ENCODE peak calls at places on chromosomes 16 and 17, in nine cellular contexts. One of them, this sample, is unnamed.

GRCh38 chr16:82088483-82088882 is 53.4 kb downstream of the HSD17B2 start:
- ATAC-seq in CD4-positive, CD25-positive, alpha-beta regulatory T cell: no peak
- ATAC-seq in heart right ventricle: no peak
- ATAC-seq in activated CD8-positive, alpha-beta T cell treated with anti-CD3 and anti-CD28 coated beads, Interleukin-2, amount 10 ng/mL, durations not matched to agents 7 days and 5 days: no peak
- ATAC-seq in K562: no peak
- ATAC-seq in A549: no peak
- ATAC-seq in omental fat pad: peak; percentile 73
- ATAC-seq in stimulated activated naive CD8-positive, alpha-beta T cell treated with anti-CD3 and anti-CD28 coated beads, Interleukin-15, Interleukin-2, amounts not matched to agents 100 U/mL and 50 U/mL, for 24 hours: no peak
- ATAC-seq in foreskin keratinocyte: no peak
- ATAC-seq in this sample: no peak

GRCh38 chr17:35587074-35587961 is at the start of gene AP2B1:
- ATAC-seq in activated CD8-positive, alpha-beta T cell treated with anti-CD3 and anti-CD28 coated beads, Interleukin-2, amount 10 ng/mL, durations not matched to agents 7 days and 5 days: peak; percentile 99
- ATAC-seq in stimulated activated naive CD8-positive, alpha-beta T cell treated with anti-CD3 and anti-CD28 coated beads, Interleukin-15, Interleukin-2, amounts not matched to agents 100 U/mL and 50 U/mL, for 24 hours: peak; percentile 98
- ATAC-seq in omental fat pad: peak; percentile 98
- ATAC-seq in CD4-positive, CD25-positive, alpha-beta regulatory T cell: peak; percentile 99
- ATAC-seq in K562: peak; percentile 90
- ATAC-seq in foreskin keratinocyte: peak; percentile 88
- ATAC-seq in A549: peak; percentile 91
- ATAC-seq in heart right ventricle: peak; percentile 98
- ATAC-seq in this sample: peak; percentile 98

GRCh38 chr16:15643453-15644305 is 725 bp upstream of the MARF1 start:
- ATAC-seq in activated CD8-positive, alpha-beta T cell treated with anti-CD3 and anti-CD28 coated beads, Interleukin-2, amount 10 ng/mL, durations not matched to agents 7 days and 5 days: peak; percentile 18
- ATAC-seq in heart right ventricle: peak; percentile 87
- ATAC-seq in A549: peak; percentile 76
- ATAC-seq in stimulated activated naive CD8-positive, alpha-beta T cell treated with anti-CD3 and anti-CD28 coated beads, Interleukin-15, Interleukin-2, amounts not matched to agents 100 U/mL and 50 U/mL, for 24 hours: no peak
- ATAC-seq in K562: peak; percentile 32
- ATAC-seq in omental fat pad: no peak
- ATAC-seq in CD4-positive, CD25-positive, alpha-beta regulatory T cell: no peak
- ATAC-seq in foreskin keratinocyte: no peak
- ATAC-seq in this sample: peak; percentile 60

GRCh38 chr16:57962046-57962445 is 8.9 kb downstream of the CNGB1 start:
- ATAC-seq in K562: no peak
- ATAC-seq in heart right ventricle: no peak
- ATAC-seq in activated CD8-positive, alpha-beta T cell treated with anti-CD3 and anti-CD28 coated beads, Interleukin-2, amount 10 ng/mL, durations not matched to agents 7 days and 5 days: no peak
- ATAC-seq in CD4-positive, CD25-positive, alpha-beta regulatory T cell: no peak
- ATAC-seq in omental fat pad: no peak
- ATAC-seq in stimulated activated naive CD8-positive, alpha-beta T cell treated with anti-CD3 and anti-CD28 coated beads, Interleukin-15, Interleukin-2, amounts not matched to agents 100 U/mL and 50 U/mL, for 24 hours: no peak
- ATAC-seq in foreskin keratinocyte: no peak
- ATAC-seq in A549: no peak
- ATAC-seq in this sample: no peak

GRCh38 chr16:15434079-15434424 is 336 bp upstream of the BMERB1 start:
- ATAC-seq in heart right ventricle: peak; percentile 25
- ATAC-seq in foreskin keratinocyte: no peak
- ATAC-seq in omental fat pad: peak; percentile 13
- ATAC-seq in stimulated activated naive CD8-positive, alpha-beta T cell treated with anti-CD3 and anti-CD28 coated beads, Interleukin-15, Interleukin-2, amounts not matched to agents 100 U/mL and 50 U/mL, for 24 hours: no peak
- ATAC-seq in K562: no peak
- ATAC-seq in activated CD8-positive, alpha-beta T cell treated with anti-CD3 and anti-CD28 coated beads, Interleukin-2, amount 10 ng/mL, durations not matched to agents 7 days and 5 days: peak; percentile 21
- ATAC-seq in A549: no peak
- ATAC-seq in CD4-positive, CD25-positive, alpha-beta regulatory T cell: no peak
- ATAC-seq in this sample: peak; percentile 44

GRCh38 chr17:31823014-31823413 is 36.0 kb downstream of the COPRS start:
- ATAC-seq in A549: no peak
- ATAC-seq in foreskin keratinocyte: no peak
- ATAC-seq in activated CD8-positive, alpha-beta T cell treated with anti-CD3 and anti-CD28 coated beads, Interleukin-2, amount 10 ng/mL, durations not matched to agents 7 days and 5 days: no peak
- ATAC-seq in omental fat pad: no peak
- ATAC-seq in CD4-positive, CD25-positive, alpha-beta regulatory T cell: no peak
- ATAC-seq in heart right ventricle: no peak
- ATAC-seq in K562: no peak
- ATAC-seq in stimulated activated naive CD8-positive, alpha-beta T cell treated with anti-CD3 and anti-CD28 coated beads, Interleukin-15, Interleukin-2, amounts not matched to agents 100 U/mL and 50 U/mL, for 24 hours: no peak
- ATAC-seq in this sample: no peak

GRCh38 chr16:55478827-55479559 is at the start of gene MMP2:
- ATAC-seq in CD4-positive, CD25-positive, alpha-beta regulatory T cell: no peak
- ATAC-seq in A549: peak; percentile 77
- ATAC-seq in activated CD8-positive, alpha-beta T cell treated with anti-CD3 and anti-CD28 coated beads, Interleukin-2, amount 10 ng/mL, durations not matched to agents 7 days and 5 days: no peak
- ATAC-seq in foreskin keratinocyte: peak; percentile 60
- ATAC-seq in K562: no peak
- ATAC-seq in omental fat pad: no peak
- ATAC-seq in heart right ventricle: peak; percentile 63
- ATAC-seq in stimulated activated naive CD8-positive, alpha-beta T cell treated with anti-CD3 and anti-CD28 coated beads, Interleukin-15, Interleukin-2, amounts not matched to agents 100 U/mL and 50 U/mL, for 24 hours: no peak
- ATAC-seq in this sample: peak; percentile 73

GRCh38 chr16:56260378-56260987 is 69.2 kb downstream of the GNAO1 start:
- ATAC-seq in CD4-positive, CD25-positive, alpha-beta regulatory T cell: no peak
- ATAC-seq in heart right ventricle: no peak
- ATAC-seq in foreskin keratinocyte: no peak
- ATAC-seq in K562: no peak
- ATAC-seq in stimulated activated naive CD8-positive, alpha-beta T cell treated with anti-CD3 and anti-CD28 coated beads, Interleukin-15, Interleukin-2, amounts not matched to agents 100 U/mL and 50 U/mL, for 24 hours: no peak
- ATAC-seq in omental fat pad: no peak
- ATAC-seq in A549: no peak
- ATAC-seq in activated CD8-positive, alpha-beta T cell treated with anti-CD3 and anti-CD28 coated beads, Interleukin-2, amount 10 ng/mL, durations not matched to agents 7 days and 5 days: no peak
- ATAC-seq in this sample: no peak

GRCh38 chr16:57028086-57028485 is 38.7 kb downstream of the NLRC5 start:
- ATAC-seq in stimulated activated naive CD8-positive, alpha-beta T cell treated with anti-CD3 and anti-CD28 coated beads, Interleukin-15, Interleukin-2, amounts not matched to agents 100 U/mL and 50 U/mL, for 24 hours: no peak
- ATAC-seq in heart right ventricle: no peak
- ATAC-seq in K562: no peak
- ATAC-seq in foreskin keratinocyte: peak; percentile 69
- ATAC-seq in omental fat pad: no peak
- ATAC-seq in activated CD8-positive, alpha-beta T cell treated with anti-CD3 and anti-CD28 coated beads, Interleukin-2, amount 10 ng/mL, durations not matched to agents 7 days and 5 days: no peak
- ATAC-seq in A549: no peak
- ATAC-seq in CD4-positive, CD25-positive, alpha-beta regulatory T cell: no peak
- ATAC-seq in this sample: no peak

GRCh38 chr16:27539636-27540035 is 10.1 kb downstream of the GTF3C1 start:
- ATAC-seq in omental fat pad: no peak
- ATAC-seq in A549: no peak
- ATAC-seq in heart right ventricle: no peak
- ATAC-seq in stimulated activated naive CD8-positive, alpha-beta T cell treated with anti-CD3 and anti-CD28 coated beads, Interleukin-15, Interleukin-2, amounts not matched to agents 100 U/mL and 50 U/mL, for 24 hours: no peak
- ATAC-seq in CD4-positive, CD25-positive, alpha-beta regulatory T cell: no peak
- ATAC-seq in activated CD8-positive, alpha-beta T cell treated with anti-CD3 and anti-CD28 coated beads, Interleukin-2, amount 10 ng/mL, durations not matched to agents 7 days and 5 days: no peak
- ATAC-seq in K562: no peak
- ATAC-seq in foreskin keratinocyte: no peak
- ATAC-seq in this sample: no peak

GRCh38 chr16:48492131-48492530 is 106.9 kb upstream of the SIAH1 start:
- ATAC-seq in K562: no peak
- ATAC-seq in foreskin keratinocyte: no peak
- ATAC-seq in activated CD8-positive, alpha-beta T cell treated with anti-CD3 and anti-CD28 coated beads, Interleukin-2, amount 10 ng/mL, durations not matched to agents 7 days and 5 days: no peak
- ATAC-seq in CD4-positive, CD25-positive, alpha-beta regulatory T cell: no peak
- ATAC-seq in A549: no peak
- ATAC-seq in omental fat pad: peak; percentile 85
- ATAC-seq in heart right ventricle: no peak
- ATAC-seq in stimulated activated naive CD8-positive, alpha-beta T cell treated with anti-CD3 and anti-CD28 coated beads, Interleukin-15, Interleukin-2, amounts not matched to agents 100 U/mL and 50 U/mL, for 24 hours: no peak
- ATAC-seq in this sample: peak; percentile 77

This sample was measured in gastroesophageal sphincter.